ENCODE peak calls at places on chromosome 4, in eight cellular contexts. D is IMR-90, Q is Peyer's patch, N is esophagus muscularis mucosa, T is tibial nerve, C is heart left ventricle, J is lower leg skin, I is breast epithelium. H is an unnamed sample.

GRCh38 chr4:7007944-7008343 is 35.2 kb upstream of the TADA2B start:
- DNase-seq in J (no peak), D (peak), Q (no peak), N (no peak), T (no peak), C (no peak), I (no peak), H (no peak)

GRCh38 chr4:3046149-3046548 is 28.2 kb downstream of the HTT-AS start:
- DNase-seq in T (no peak), J (no peak), C (no peak), D (no peak), I (no peak), Q (no peak), N (no peak), H (no peak)

GRCh38 chr4:140764785-140765392 is 8.7 kb upstream of the TBC1D9 start:
- DNase-seq in D (no peak), Q (no peak), C (no peak), N (no peak), I (no peak), J (no peak), T (no peak), H (no peak)

GRCh38 chr4:153706519-153706918 is 22.4 kb downstream of the TLR2 start:
- DNase-seq in T (no peak), I (no peak), J (no peak), C (no peak), D (no peak), Q (no peak), N (no peak), H (no peak)

GRCh38 chr4:98481167-98481566 is 177.2 kb downstream of the TSPAN5 start:
- DNase-seq in C (no peak), N (no peak), I (no peak), J (peak), T (no peak), Q (no peak), D (no peak), H (no peak)

GRCh38 chr4:140595065-140595464 is 26.3 kb upstream of the UCP1 start:
- DNase-seq in C (no peak), Q (peak), D (peak), J (no peak), N (no peak), I (no peak), T (no peak), H (no peak)

GRCh38 chr4:159765402-159765801 is 662.5 kb downstream of the RAPGEF2 start:
- DNase-seq in I (no peak), N (no peak), Q (no peak), C (no peak), D (no peak), J (no peak), T (no peak), H (no peak)

GRCh38 chr4:175469519-175469918 is 342.5 kb downstream of the GPM6A start:
- DNase-seq in I (no peak), N (no peak), C (no peak), J (no peak), Q (no peak), T (no peak), D (peak), H (peak)

GRCh38 chr4:145301386-145302080 is 121.1 kb upstream of the OTUD4 start:
- DNase-seq in I (no peak), J (no peak), Q (no peak), N (no peak), C (no peak), D (no peak), T (no peak), H (no peak)

DNA sequence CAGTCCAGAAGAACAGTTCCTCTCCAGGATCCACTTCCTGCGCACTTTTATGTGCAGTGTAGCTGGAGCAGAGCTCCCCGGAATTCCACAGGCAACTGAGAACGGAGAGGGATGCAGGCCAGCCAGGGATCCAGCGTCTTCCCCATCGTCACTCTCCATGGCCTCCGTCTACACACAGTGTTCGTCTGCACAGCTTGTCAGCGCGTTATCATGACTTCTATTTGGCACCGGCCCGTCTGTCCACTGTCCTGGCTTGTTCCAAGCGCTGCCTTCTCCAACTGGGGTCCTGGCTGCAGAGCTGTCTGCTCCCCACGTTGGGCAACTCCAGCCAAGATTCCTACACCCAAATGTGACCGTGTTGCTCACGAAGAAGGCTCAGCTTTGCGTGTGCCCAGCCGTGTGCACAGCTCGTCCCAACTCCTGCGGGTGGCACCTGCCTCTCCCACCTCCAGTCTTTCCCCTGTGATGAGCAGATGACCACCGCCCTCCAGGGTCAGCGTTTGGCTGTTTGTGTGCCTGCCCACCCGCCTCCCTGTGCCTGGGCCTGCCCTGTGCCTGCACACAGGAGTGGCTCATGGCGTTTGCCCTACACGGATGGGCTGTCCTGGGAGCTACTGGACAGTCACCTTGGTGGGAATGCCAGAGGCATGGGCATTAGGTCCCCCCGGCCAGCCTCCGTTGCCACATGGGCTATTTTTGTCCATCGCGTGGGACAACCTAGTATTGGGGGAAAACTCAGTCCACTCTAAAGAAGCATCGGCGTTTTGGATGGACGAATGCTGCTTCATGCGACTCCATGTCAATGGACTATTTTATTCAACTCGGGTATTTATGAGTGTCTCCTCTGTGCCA is 2.2 kb upstream of the CTBP1 start:
- DNase-seq in C (no peak), J (peak), T (no peak), Q (peak), N (no peak), D (no peak), I (no peak), H (no peak)
- TF ChIP-seq POLR2A in C (no peak), J (no peak), T (no peak), Q (no peak), N (no peak), D (no peak), I (no peak), H (no peak)

GRCh38 chr4:18021720-18022571 is at the start of gene LCORL:
- DNase-seq in T (peak), I (peak), N (peak), J (peak), Q (peak), D (peak), C (peak), H (peak)
- TF ChIP-seq POLR2A in T (no peak), I (no peak), N (no peak), J (no peak), Q (peak), D (no peak), C (no peak), H (peak)

DNA sequence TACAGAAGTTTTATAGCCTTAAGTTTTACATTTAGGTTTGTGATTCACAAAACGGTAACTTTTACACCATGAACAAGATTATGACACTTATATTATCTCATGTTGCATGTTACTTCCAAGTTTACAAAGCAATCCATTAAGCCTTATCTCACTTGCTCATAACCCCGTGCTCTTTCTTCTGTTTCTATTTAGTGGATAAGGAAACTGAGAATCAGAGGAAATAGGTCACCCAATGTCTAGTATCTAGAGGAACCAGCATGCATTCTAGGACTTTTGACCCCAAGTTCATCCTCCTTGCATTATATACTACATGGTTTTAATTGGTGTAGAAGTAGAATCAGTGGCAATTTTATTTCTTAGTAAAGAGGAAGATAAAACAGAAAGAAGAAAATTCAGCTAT is 67.0 kb upstream of the ANXA3 start:
- DNase-seq in J (no peak), C (no peak), D (no peak), T (no peak), I (no peak), N (no peak), Q (no peak), H (no peak)
- TF ChIP-seq POLR2A in J (no peak), C (no peak), D (no peak), T (no peak), I (no peak), N (no peak), Q (no peak), H (no peak)

DNA sequence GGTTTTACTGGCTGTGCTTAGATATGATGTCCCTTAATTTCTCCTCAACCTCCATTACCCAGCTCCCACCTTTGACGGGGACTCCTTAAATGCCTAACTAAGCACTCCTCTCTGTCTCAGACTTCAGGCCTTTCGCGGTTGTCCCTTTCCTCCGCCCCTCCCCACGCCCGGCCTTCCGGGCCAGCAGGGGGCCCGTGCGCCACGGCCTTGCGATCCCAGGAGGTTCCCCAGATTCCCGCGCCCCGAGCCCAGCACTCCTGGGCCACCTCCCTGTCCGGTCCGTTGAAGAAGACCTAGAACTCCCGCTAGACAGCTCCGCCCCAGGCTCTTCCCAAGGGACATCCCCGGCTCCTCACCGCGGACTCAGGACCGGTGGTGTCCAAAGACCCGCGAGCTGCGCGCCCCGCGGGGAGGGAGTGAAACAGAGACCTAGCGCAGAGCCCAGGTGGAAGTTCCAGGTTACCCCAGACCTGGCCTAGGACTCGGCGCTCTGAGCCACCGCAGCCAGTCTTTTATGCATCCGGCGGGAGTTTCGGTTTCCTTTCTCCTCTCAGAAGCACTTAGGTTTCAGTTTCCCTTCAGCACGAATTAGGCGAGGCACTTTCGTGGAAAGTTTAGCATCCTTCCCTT is at the start of gene DDX60:
- DNase-seq in Q (peak), T (peak), I (peak), C (peak), J (peak), D (peak), N (peak), H (peak)
- TF ChIP-seq POLR2A in Q (peak), T (no peak), I (no peak), C (no peak), J (no peak), D (peak), N (no peak), H (peak)

H was measured in H54.